ENCODE peak calls at places on chromosomes 1 and 21, in six cellular contexts. J is A172; U is Calu3; E is activated gamma-delta T cell treated with Interleukin-2 at 50 U/mL for 16 hours; Z is HFF-Myc; X is activated CD4-positive, alpha-beta T cell treated with anti-CD3 and anti-CD28 coated beads, Interleukin-2, amount 50 U/mL, for 48 hours. S is an unnamed sample.

GRCh38 chr1:150192012-150192411 is 42.3 kb downstream of the PLEKHO1 start:
- DNase-seq in J (peak; percentile 96), Z (no peak), U (no peak), X (no peak), E (no peak), S (peak; percentile 81)

GRCh38 chr21:39348355-39349210 is at the start of gene HMGN1:
- DNase-seq in J (peak; percentile 82), X (peak; percentile 91), Z (no peak), E (peak; percentile 85), U (peak; percentile 83), S (peak; percentile 66)

GRCh38 chr1:104132386-104132973 is 382.8 kb downstream of the AMY1C start:
- DNase-seq in E (no peak), U (peak; percentile 8), Z (no peak), X (no peak), J (peak; percentile 35), S (peak; percentile 48)

GRCh38 chr1:58392083-58392482 is 154.4 kb downstream of the OMA1 start:
- DNase-seq in Z (no peak), X (no peak), J (no peak), E (no peak), U (no peak), S (no peak)

GRCh38 chr1:40014812-40015594 is 25.5 kb upstream of the CAP1 start:
- DNase-seq in E (no peak), U (no peak), X (no peak), Z (peak; percentile 47), J (peak; percentile 70), S (peak; percentile 42)

GRCh38 chr1:87730274-87731222 is 401.9 kb downstream of the LMO4 start:
- DNase-seq in X (no peak), J (no peak), Z (no peak), U (no peak), E (no peak), S (no peak)

GRCh38 chr1:216186131-216186530 is 237.1 kb downstream of the USH2A start:
- DNase-seq in E (no peak), U (no peak), J (no peak), X (no peak), Z (no peak), S (no peak)

GRCh38 chr21:17903029-17903806 is 84.1 kb upstream of the C21orf91 start:
- DNase-seq in Z (no peak), J (peak; percentile 41), U (no peak), E (no peak), X (no peak), S (peak; percentile 51)

GRCh38 chr1:151760597-151761385 is 2.5 kb downstream of the MRPL9 start:
- DNase-seq in J (peak; percentile 40), X (no peak), U (no peak), E (no peak), Z (no peak), S (no peak)

GRCh38 chr1:199084293-199084692 is 445.5 kb downstream of the PTPRC start:
- DNase-seq in E (no peak), J (no peak), U (no peak), Z (peak; percentile 3), X (no peak), S (no peak)

S was measured in ACHN.